ENCODE peak calls at places on chromosomes 7 and 10, in ten cellular contexts. N is cerebellar nuclear complex; H is DMS153; X is posterior cingulate gyrus; W is hepatic stellate cell; V is T-helper 2 cell; S is GDM1; R is heart right ventricle; K is CD8-positive, alpha-beta memory T cell; L is nucleus accumbens. I is an unnamed sample.

GRCh38 chr7:120926943-120927346 is 23.6 kb upstream of the ING3 start:
- DNase-seq in N (no peak), H (no peak), S (no peak), L (no peak), X (no peak), W (no peak), R (no peak), K (no peak), V (no peak), I (no peak)

GRCh38 chr10:58237014-58237830 is 30.5 kb downstream of the IPMK start:
- DNase-seq in H (no peak), X (no peak), R (no peak), L (no peak), W (peak; percentile 52), K (no peak), S (no peak), N (no peak), V (no peak), I (peak; percentile 67)

GRCh38 chr10:105793071-105793470 is 1152.0 kb downstream of the SORCS3 start:
- DNase-seq in L (no peak), S (no peak), X (no peak), N (no peak), K (no peak), V (no peak), H (no peak), R (no peak), W (no peak), I (peak; percentile 10)

GRCh38 chr10:51937313-51937712 is 237.9 kb upstream of the CSTF2T start:
- DNase-seq in H (no peak), K (no peak), L (no peak), X (no peak), R (no peak), W (peak; percentile 6), V (no peak), N (no peak), S (no peak), I (no peak)

GRCh38 chr7:50507898-50508470 is 57.2 kb downstream of the DDC start:
- DNase-seq in R (no peak), K (no peak), V (no peak), X (no peak), H (no peak), N (no peak), L (no peak), W (no peak), S (no peak), I (no peak)

GRCh38 chr10:93225938-93226337 is 152.2 kb downstream of the CYP26A1 start:
- DNase-seq in X (no peak), S (no peak), V (no peak), N (no peak), K (no peak), H (no peak), R (no peak), W (no peak), L (no peak), I (no peak)

GRCh38 chr7:154863766-154864530 is 139.0 kb downstream of the PAXIP1 start:
- DNase-seq in X (no peak), N (no peak), V (no peak), S (no peak), H (no peak), R (no peak), K (no peak), L (no peak), W (no peak), I (no peak)

GRCh38 chr10:47165711-47166404 is 134.1 kb upstream of the GDF10 start:
- DNase-seq in L (peak; percentile 27), S (peak; percentile 35), V (no peak), W (peak; percentile 36), H (no peak), X (peak; percentile 49), K (no peak), R (peak; percentile 62), N (no peak), I (no peak)

GRCh38 chr7:38316733-38317360 is 43.4 kb upstream of the TARP start:
- DNase-seq in V (no peak), W (no peak), L (no peak), N (no peak), X (no peak), R (no peak), H (no peak), S (no peak), K (no peak), I (no peak)

GRCh38 chr7:127792528-127793342 is 140.7 kb downstream of the SND1 start:
- DNase-seq in H (peak; percentile 5), N (no peak), L (no peak), K (peak; percentile 12), X (no peak), V (no peak), R (no peak), W (no peak), S (peak; percentile 10), I (no peak)

GRCh38 chr7:118572604-118573003 is 348.1 kb downstream of the ANKRD7 start:
- DNase-seq in W (no peak), X (no peak), H (no peak), R (no peak), L (no peak), S (no peak), N (no peak), V (no peak), K (no peak), I (no peak)

GRCh38 chr10:48598243-48598935 is 6.5 kb downstream of the ARHGAP22 start:
- DNase-seq in K (no peak), N (no peak), L (peak; percentile 84), R (no peak), V (no peak), W (no peak), X (peak; percentile 48), S (no peak), H (peak; percentile 93), I (no peak)

GRCh38 chr10:35563266-35563891 is 41.8 kb upstream of the GJD4 start:
- DNase-seq in R (peak; percentile 50), V (no peak), X (peak; percentile 42), L (peak; percentile 24), K (peak; percentile 6), N (no peak), S (peak; percentile 34), W (peak; percentile 70), H (peak; percentile 6), I (peak; percentile 62)

GRCh38 chr7:20561908-20562307 is 53.6 kb upstream of the ABCB5 start:
- DNase-seq in W (no peak), N (no peak), K (no peak), V (no peak), R (no peak), X (no peak), H (no peak), L (no peak), S (no peak), I (no peak)

GRCh38 chr7:155879592-155879991 is 67.3 kb upstream of the SHH start:
- DNase-seq in V (no peak), K (no peak), R (no peak), N (no peak), W (no peak), X (no peak), L (no peak), S (no peak), H (no peak), I (no peak)

GRCh38 chr7:141073173-141073640 is 657 bp upstream of the TMEM178B start:
- DNase-seq in H (no peak), V (no peak), R (peak; percentile 52), L (peak; percentile 49), S (no peak), K (no peak), X (peak; percentile 35), N (no peak), W (peak; percentile 54), I (no peak)

GRCh38 chr7:149310990-149311573 is 49.1 kb downstream of the ZNF783 start:
- DNase-seq in S (no peak), L (no peak), W (no peak), N (no peak), H (no peak), X (no peak), R (no peak), K (no peak), V (no peak), I (no peak)

GRCh38 chr7:26449175-26450165 is 157.8 kb downstream of the SNX10 start:
- DNase-seq in R (no peak), V (no peak), H (peak; percentile 44), L (no peak), X (no peak), W (no peak), K (no peak), S (no peak), N (no peak), I (peak; percentile 52)

GRCh38 chr7:85125160-85125559 is 61.7 kb downstream of the SEMA3D start:
- DNase-seq in N (no peak), L (no peak), X (no peak), K (no peak), R (no peak), W (no peak), H (no peak), S (no peak), V (no peak), I (no peak)

GRCh38 chr10:56551037-56551436 is 190.0 kb upstream of the ZWINT start:
- DNase-seq in K (no peak), S (no peak), H (no peak), X (no peak), V (no peak), L (no peak), R (no peak), N (no peak), W (no peak), I (no peak)

GRCh38 chr7:151226560-151226874 is 488 bp downstream of the ABCF2 start:
- DNase-seq in K (no peak), R (no peak), L (no peak), V (no peak), N (no peak), X (no peak), S (no peak), W (no peak), H (no peak), I (no peak)

GRCh38 chr7:46028246-46028645 is 107.2 kb upstream of the IGFBP3 start:
- DNase-seq in V (no peak), X (no peak), H (no peak), W (no peak), N (no peak), R (no peak), L (no peak), S (no peak), K (no peak), I (no peak)

I was measured in RWPE1.